ENCODE peak calls at places on chromosome 18, in six cellular contexts. S is H9, K is HCT116, R is astrocyte of the cerebellum, A is HFFc6, B is HL-60. C is an unnamed sample.

GRCh38 chr18:63285332-63285731 is 34.2 kb downstream of the BCL2 start:
- DNase-seq in S (no peak), K (no peak), R (no peak), A (no peak), B (no peak), C (no peak)

GRCh38 chr18:3029215-3029972 is 16.4 kb upstream of the LPIN2 start:
- DNase-seq in S (no peak), K (no peak), R (no peak), A (no peak), B (peak), C (peak)

GRCh38 chr18:21316296-21316695 is 74.3 kb downstream of the GREB1L start:
- DNase-seq in S (no peak), K (no peak), R (peak), A (no peak), B (no peak), C (no peak)

GRCh38 chr18:23283933-23284430 is 148.7 kb downstream of the CABLES1 start:
- DNase-seq in S (peak), K (peak), R (no peak), A (peak), B (no peak), C (no peak)

GRCh38 chr18:40832362-40832761 is 1122.7 kb upstream of the PIK3C3 start:
- DNase-seq in S (no peak), K (no peak), R (no peak), A (no peak), B (no peak), C (no peak)

GRCh38 chr18:55522011-55522410 is 66.0 kb downstream of the TCF4 start:
- DNase-seq in S (peak), K (no peak), R (no peak), A (peak), B (peak), C (no peak)

GRCh38 chr18:75846321-75846720 is 418.8 kb upstream of the SMIM21 start:
- DNase-seq in S (no peak), K (no peak), R (no peak), A (no peak), B (no peak), C (peak)

GRCh38 chr18:28036481-28036880 is 140.4 kb downstream of the CDH2 start:
- DNase-seq in S (no peak), K (no peak), R (no peak), A (no peak), B (no peak), C (no peak)

GRCh38 chr18:8091042-8091441 is 518.2 kb upstream of the RAB12 start:
- DNase-seq in S (no peak), K (no peak), R (no peak), A (no peak), B (no peak), C (no peak)

GRCh38 chr18:30562231-30562630 is 480.3 kb downstream of the DSC3 start:
- DNase-seq in S (no peak), K (no peak), R (no peak), A (no peak), B (no peak), C (no peak)

DNA sequence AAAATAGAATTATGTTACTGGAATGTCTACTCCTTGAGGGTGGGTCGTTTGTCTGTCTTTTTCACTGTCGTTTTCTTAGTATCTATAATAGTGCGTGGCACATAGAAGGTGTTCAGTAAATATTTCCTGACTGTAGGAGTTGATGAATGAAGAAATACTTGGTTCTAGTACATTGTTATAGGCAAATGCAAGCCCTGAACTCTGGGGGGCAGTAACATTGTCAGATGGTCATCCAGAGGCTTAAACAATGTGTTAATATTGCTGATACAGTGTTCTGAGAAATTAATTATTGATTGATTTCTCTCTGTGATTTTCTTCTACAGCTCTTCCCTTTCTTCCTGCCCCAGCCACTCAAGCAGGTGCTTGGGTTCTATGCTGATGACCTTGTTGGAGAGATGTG is 24.4 kb upstream of the THOC1 start:
- DNase-seq in S (no peak), K (no peak), R (no peak), A (no peak), B (no peak), C (no peak)
- TF ChIP-seq CTCF in S (peak), K (peak), R (no peak), A (peak), B (no peak), C (peak)

GRCh38 chr18:58635891-58636290 is 7.0 kb upstream of the ALPK2 start:
- DNase-seq in S (no peak), K (peak), R (peak), A (peak), B (no peak), C (no peak)
- TF ChIP-seq CTCF in S (no peak), K (no peak), R (no peak), A (peak), B (no peak), C (peak)

DNA sequence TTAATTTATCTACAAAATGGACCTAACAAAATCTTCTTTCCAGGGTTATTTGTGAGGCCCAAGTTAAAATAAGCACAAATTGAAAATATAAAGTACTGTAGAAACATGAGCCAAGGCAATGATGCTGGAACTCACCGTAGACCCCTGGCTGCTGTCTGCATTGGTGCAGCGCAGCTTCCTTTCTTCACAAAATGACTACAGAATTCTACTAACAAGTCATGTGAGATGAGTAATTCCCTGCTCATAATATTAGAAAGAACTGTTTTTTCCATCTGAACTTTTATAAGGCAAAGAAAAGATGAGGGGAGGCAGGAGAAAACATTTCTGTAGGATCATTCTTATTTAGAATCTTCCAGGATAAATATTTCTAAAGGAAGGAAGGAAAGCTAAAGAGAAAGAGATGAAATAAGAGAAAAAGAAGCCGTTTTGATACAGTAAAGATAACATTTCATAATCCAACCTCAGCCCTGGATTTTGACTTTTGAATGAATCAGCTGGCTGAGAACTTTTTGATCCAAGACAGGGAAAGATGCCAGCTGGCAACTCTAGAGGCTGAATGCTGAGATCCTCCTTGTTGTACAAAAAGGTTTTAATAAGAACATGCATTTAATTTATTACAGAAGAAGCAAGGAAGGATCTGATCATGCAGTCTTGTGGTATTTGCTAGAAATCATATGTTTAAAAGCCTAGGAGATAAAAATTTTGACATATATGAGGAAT is 183.9 kb upstream of the KLHL14 start:
- DNase-seq in S (peak), K (no peak), R (peak), A (no peak), B (no peak), C (no peak)
- TF ChIP-seq CTCF in S (peak), K (no peak), R (peak), A (no peak), B (no peak), C (peak)

GRCh38 chr18:25921677-25922421 is 168.6 kb downstream of the SS18 start:
- DNase-seq in S (peak), K (peak), R (no peak), A (peak), B (peak), C (no peak)

GRCh38 chr18:25915907-25916306 is 174.5 kb downstream of the SS18 start:
- DNase-seq in S (no peak), K (no peak), R (no peak), A (no peak), B (no peak), C (no peak)
- TF ChIP-seq CTCF in S (peak), K (peak), R (peak), A (peak), B (no peak), C (no peak)

GRCh38 chr18:905307-905947 is 756 bp downstream of the ADCYAP1 start:
- DNase-seq in S (peak), K (no peak), R (no peak), A (no peak), B (no peak), C (no peak)
- TF ChIP-seq CTCF in S (no peak), K (no peak), R (no peak), A (no peak), B (no peak), C (no peak)

GRCh38 chr18:26104037-26104436 is 13.6 kb upstream of the SS18 start:
- DNase-seq in S (no peak), K (no peak), R (no peak), A (no peak), B (no peak), C (no peak)

DNA sequence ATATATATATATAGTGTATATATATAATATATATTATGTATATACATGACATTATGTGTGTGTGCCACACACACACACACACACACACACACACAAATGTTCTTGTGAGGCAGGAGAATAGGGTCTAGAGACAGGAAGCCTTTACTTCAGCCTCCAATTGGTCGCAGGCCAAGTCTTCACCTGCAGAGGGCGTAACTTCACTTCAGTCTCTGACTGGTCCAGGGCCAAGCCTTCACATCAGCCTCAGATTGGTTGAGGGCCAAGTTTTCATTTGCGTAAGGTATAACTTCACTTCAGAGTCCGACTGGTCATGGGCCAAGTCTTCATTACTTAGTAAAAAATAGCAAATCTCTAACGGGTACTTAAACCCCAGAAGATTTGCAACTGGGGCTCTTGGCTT is 13.2 kb upstream of the SS18 start:
- DNase-seq in S (peak), K (peak), R (no peak), A (no peak), B (peak), C (no peak)
- TF ChIP-seq CTCF in S (peak), K (peak), R (no peak), A (peak), B (no peak), C (peak)